ENCODE peak calls at places on chromosomes 1 and 21, in four cellular contexts. D is K562, I is H1, M is WTC11. B is an unnamed sample.

GRCh38 chr1:229224308-229224707 is 46.6 kb upstream of the RAB4A start:
- DNase-seq in I (peak), M (no peak), D (no peak), B (no peak)

GRCh38 chr1:180970333-180971079 is 52.2 kb downstream of the STX6 start:
- DNase-seq in I (no peak), M (no peak), D (peak), B (no peak)

GRCh38 chr1:148362141-148362929 is 120.8 kb downstream of the PPIAL4G start:
- DNase-seq in M (peak), I (peak), D (no peak), B (no peak)

GRCh38 chr1:185091480-185091879 is 46.1 kb downstream of the RNF2 start:
- DNase-seq in M (no peak), D (no peak), I (no peak), B (no peak)

GRCh38 chr1:109213824-109214693 is at the start of gene SARS1:
- DNase-seq in D (peak), M (peak), I (peak), B (peak)

GRCh38 chr21:38925923-38926322 is 120.2 kb downstream of the ETS2 start:
- DNase-seq in M (no peak), D (no peak), I (no peak), B (no peak)

GRCh38 chr1:26861286-26861701 is 1.7 kb upstream of the SFN start:
- DNase-seq in M (no peak), D (peak), I (no peak), B (no peak)

GRCh38 chr1:145942891-145943290 is 14.9 kb downstream of the LIX1L start:
- DNase-seq in D (no peak), M (no peak), I (no peak), B (no peak)

GRCh38 chr1:154814106-154814505 is 56.0 kb downstream of the KCNN3 start:
- DNase-seq in M (no peak), I (no peak), D (no peak), B (no peak)

GRCh38 chr1:154810571-154810970 is 59.5 kb downstream of the KCNN3 start:
- DNase-seq in D (no peak), M (no peak), I (no peak), B (no peak)

GRCh38 chr1:154809436-154810413 is 60.4 kb downstream of the KCNN3 start:
- DNase-seq in M (no peak), I (no peak), D (no peak), B (no peak)

GRCh38 chr1:154816937-154817336 is 53.1 kb downstream of the KCNN3 start:
- DNase-seq in I (no peak), D (no peak), M (no peak), B (no peak)

GRCh38 chr1:154812911-154813816 is 56.9 kb downstream of the KCNN3 start:
- DNase-seq in M (no peak), I (no peak), D (no peak), B (no peak)
- TF ChIP-seq TEAD4 in M (no peak), I (no peak), D (no peak), B (no peak)

GRCh38 chr1:76266762-76267161 is 192.2 kb downstream of the ST6GALNAC3 start:
- DNase-seq in I (no peak), M (no peak), D (no peak), B (no peak)
- TF ChIP-seq TEAD4 in I (no peak), M (no peak), D (no peak), B (no peak)

GRCh38 chr1:22257286-22258275 is 114.7 kb upstream of the WNT4 start:
- DNase-seq in D (no peak), I (no peak), M (no peak), B (no peak)
- TF ChIP-seq TEAD4 in D (no peak), I (no peak), M (no peak), B (no peak)

GRCh38 chr1:9397984-9398526 is 105.4 kb downstream of the SPSB1 start:
- DNase-seq in M (no peak), D (no peak), I (no peak), B (no peak)
- TF ChIP-seq TEAD4 in M (no peak), D (no peak), I (no peak), B (no peak)

DNA sequence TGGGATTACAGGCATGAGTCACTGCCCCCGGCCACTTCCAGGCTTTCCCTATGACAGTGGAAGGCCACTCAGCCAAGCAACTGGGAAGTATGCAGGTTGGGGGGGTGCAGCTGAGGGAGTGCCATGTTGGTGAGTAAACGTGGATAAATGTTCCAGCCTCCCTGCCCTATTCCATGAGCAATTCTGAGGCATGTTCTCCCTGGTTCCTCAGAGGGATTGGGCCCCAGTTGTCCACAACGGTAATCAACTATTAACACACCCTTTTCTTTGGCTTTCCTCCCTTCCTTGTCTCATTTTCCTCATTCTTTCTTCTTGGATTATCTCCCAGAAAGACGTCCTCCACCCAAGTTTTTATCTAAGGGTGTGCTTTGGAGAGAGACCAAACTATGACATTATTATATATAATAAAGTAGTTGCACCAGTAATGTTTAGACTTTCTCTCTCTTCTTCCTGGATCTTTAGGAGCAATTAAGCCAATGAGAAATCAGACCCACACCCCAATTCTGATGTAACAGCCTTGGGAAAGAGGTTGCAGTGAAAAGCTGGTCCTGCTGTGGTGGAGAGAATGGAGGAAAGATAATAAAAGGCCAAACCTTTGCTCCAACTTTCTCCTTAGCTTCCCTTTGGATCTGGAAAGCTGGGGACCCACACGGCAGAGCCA is 6.8 kb upstream of the SLAMF9 start:
- DNase-seq in M (no peak), D (no peak), I (no peak), B (no peak)
- TF ChIP-seq TEAD4 in M (no peak), D (no peak), I (no peak), B (no peak)

DNA sequence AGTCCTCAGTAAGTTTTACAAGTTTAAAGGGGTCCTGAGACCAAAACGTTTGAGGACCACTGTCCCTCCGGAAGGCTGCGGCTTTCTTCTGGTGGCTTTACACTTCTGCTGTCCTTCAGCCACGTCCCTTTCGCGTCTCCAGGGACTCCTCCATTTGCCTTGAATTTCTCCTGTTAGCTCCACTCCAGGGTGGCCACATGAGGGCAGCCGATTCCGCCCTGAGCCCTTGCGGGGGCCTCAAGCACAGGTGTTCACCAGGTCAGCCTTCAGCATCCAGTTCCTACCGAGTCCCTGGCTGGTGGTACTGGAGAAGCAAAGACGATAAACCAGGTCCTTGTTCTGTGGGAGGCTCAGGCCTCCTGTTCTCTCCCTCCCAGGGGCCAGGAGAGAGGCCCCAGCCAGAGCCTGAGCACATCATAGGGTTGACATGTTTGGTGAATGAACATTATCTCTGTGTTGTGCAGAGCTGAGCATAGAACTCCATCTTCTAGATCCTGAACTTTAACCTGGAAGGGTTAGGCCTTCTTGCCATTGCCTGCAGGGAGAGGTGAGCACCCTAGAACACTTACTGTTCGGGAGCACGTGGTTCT is 27.4 kb upstream of the COQ8A start:
- DNase-seq in D (peak), M (peak), I (peak), B (no peak)
- TF ChIP-seq TEAD4 in D (no peak), M (no peak), I (no peak), B (no peak)

GRCh38 chr1:215539803-215540575 is 27.1 kb upstream of the KCTD3 start:
- DNase-seq in M (no peak), I (no peak), D (no peak), B (no peak)

GRCh38 chr1:215543806-215544205 is 23.3 kb upstream of the KCTD3 start:
- DNase-seq in I (no peak), D (no peak), M (no peak), B (no peak)

GRCh38 chr1:215542301-215542700 is 24.8 kb upstream of the KCTD3 start:
- DNase-seq in M (no peak), D (no peak), I (no peak), B (no peak)

GRCh38 chr1:215544566-215544965 is 22.5 kb upstream of the KCTD3 start:
- DNase-seq in I (no peak), D (no peak), M (no peak), B (no peak)

GRCh38 chr1:215543191-215543606 is 23.9 kb upstream of the KCTD3 start:
- DNase-seq in I (no peak), M (no peak), D (no peak), B (no peak)
- TF ChIP-seq TEAD4 in I (no peak), M (no peak), D (no peak), B (no peak)

GRCh38 chr1:7646981-7647901 is 123.9 kb upstream of the VAMP3 start:
- DNase-seq in M (peak), I (peak), D (peak), B (peak)
- TF ChIP-seq TEAD4 in M (no peak), I (no peak), D (no peak), B (no peak)

DNA sequence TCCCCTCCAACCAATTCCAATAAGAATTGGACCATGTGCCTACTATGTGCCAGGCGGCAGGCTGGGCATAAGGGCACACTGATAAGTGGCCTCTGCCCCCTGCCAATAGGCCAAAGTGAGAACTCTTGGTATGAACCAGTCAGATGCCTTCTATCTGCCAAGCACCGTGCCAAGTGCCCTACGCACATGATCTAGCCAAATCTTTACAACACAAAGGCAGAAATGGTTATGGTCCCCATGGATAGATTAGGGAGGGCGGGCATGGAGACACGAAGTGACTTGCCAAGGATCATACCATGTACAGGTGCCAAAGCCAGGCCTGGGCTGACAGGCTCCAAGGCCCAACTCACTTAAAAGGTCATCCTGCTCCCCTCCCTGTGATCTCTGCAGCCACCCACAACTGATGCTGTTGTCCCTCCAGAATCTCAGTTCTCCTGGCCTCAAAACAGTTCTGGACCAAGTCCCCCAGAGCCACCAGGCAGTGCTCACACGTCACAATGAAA is 32.1 kb downstream of the CASZ1 start:
- DNase-seq in D (no peak), M (no peak), I (no peak), B (no peak)
- TF ChIP-seq TEAD4 in D (no peak), M (no peak), I (no peak), B (no peak)

B was measured in SK-N-SH.